ENCODE peak calls at places on chromosome 1, in six cellular contexts. S is AG04450, M is GM10248, H is dorsolateral prefrontal cortex, L is neural progenitor cell, B is choroid plexus epithelial cell. E is an unnamed sample.
A peak's percentile ranks its signal among the peaks of the same experiment; 100 is the strongest.

GRCh38 chr1:89553195-89553584 is 28.6 kb downstream of the LRRC8B start:
- DNase-seq in M (no peak), H (no peak), L (no peak), S (no peak), B (no peak), E (no peak)

GRCh38 chr1:159180516-159180915 is 9.1 kb downstream of the CADM3 start:
- DNase-seq in S (no peak), H (no peak), L (no peak), B (no peak), M (no peak), E (no peak)

GRCh38 chr1:159051436-159051835 is 25.1 kb downstream of the AIM2 start:
- DNase-seq in L (no peak), M (no peak), S (no peak), B (no peak), H (no peak), E (no peak)

GRCh38 chr1:161908264-161908663 is 115.4 kb downstream of the OLFML2B start:
- DNase-seq in M (no peak), L (no peak), B (no peak), S (no peak), H (no peak), E (no peak)

GRCh38 chr1:221543529-221544120 is 198.3 kb downstream of the DUSP10 start:
- DNase-seq in M (peak; percentile 27), B (peak; percentile 77), S (no peak), L (peak; percentile 23), H (no peak), E (no peak)

GRCh38 chr1:182752077-182752826 is 37.3 kb upstream of the NPL start:
- DNase-seq in M (no peak), L (no peak), S (peak; percentile 8), B (no peak), H (peak; percentile 61), E (no peak)

GRCh38 chr1:228268891-228269285 is 61.0 kb downstream of the OBSCN start:
- DNase-seq in H (no peak), M (no peak), L (no peak), B (no peak), S (no peak), E (no peak)

GRCh38 chr1:111140680-111140967 is 601 bp downstream of the CEPT1 start:
- DNase-seq in B (peak; percentile 44), S (no peak), M (no peak), H (no peak), L (peak; percentile 78), E (no peak)

GRCh38 chr1:223010552-223011229 is 132.4 kb downstream of the TLR5 start:
- DNase-seq in S (no peak), H (no peak), B (peak; percentile 71), M (no peak), L (peak; percentile 78), E (no peak)

GRCh38 chr1:54298284-54299033 is 98.5 kb downstream of the MRPL37 start:
- DNase-seq in H (no peak), L (no peak), M (no peak), B (peak; percentile 52), S (no peak), E (no peak)

GRCh38 chr1:47995306-47996050 is 1.7 kb downstream of the TRABD2B start:
- DNase-seq in L (no peak), S (no peak), B (no peak), H (no peak), M (no peak), E (no peak)

GRCh38 chr1:212179394-212180076 is 105.7 kb upstream of the PPP2R5A start:
- DNase-seq in S (peak; percentile 77), M (no peak), L (no peak), B (peak; percentile 91), H (no peak), E (no peak)

GRCh38 chr1:220994671-220995070 is 115.4 kb downstream of the HLX start:
- DNase-seq in L (no peak), S (no peak), B (no peak), M (no peak), H (no peak), E (no peak)

GRCh38 chr1:16241116-16241763 is 4.3 kb upstream of the CPLANE2 start:
- DNase-seq in M (no peak), L (no peak), B (no peak), H (no peak), S (no peak), E (no peak)

GRCh38 chr1:241457421-241457820 is 62.1 kb downstream of the FH start:
- DNase-seq in B (no peak), M (no peak), L (peak; percentile 8), H (no peak), S (no peak), E (no peak)

GRCh38 chr1:241459186-241459802 is 60.3 kb downstream of the FH start:
- DNase-seq in H (no peak), B (no peak), L (no peak), M (no peak), S (no peak), E (no peak)

GRCh38 chr1:241462371-241462770 is 57.2 kb downstream of the FH start:
- DNase-seq in L (no peak), S (no peak), B (peak; percentile 29), H (no peak), M (no peak), E (no peak)

GRCh38 chr1:241456743-241457142 is 62.8 kb downstream of the FH start:
- DNase-seq in H (no peak), M (no peak), L (no peak), S (no peak), B (no peak), E (no peak)

GRCh38 chr1:241460098-241460873 is 59.3 kb downstream of the FH start:
- DNase-seq in M (no peak), B (no peak), S (no peak), L (no peak), H (no peak), E (no peak)
- TF ChIP-seq CTCF in M (no peak), B (no peak), S (no peak), L (no peak), H (no peak), E (no peak)

GRCh38 chr1:52141513-52142219 is at the start of gene ZFYVE9:
- DNase-seq in B (peak; percentile 79), H (peak; percentile 37), L (peak; percentile 95), M (peak; percentile 85), S (no peak), E (peak; percentile 74)
- TF ChIP-seq CTCF in B (peak; percentile 50), H (peak; percentile 45), L (peak; percentile 69), M (peak; percentile 93), S (peak; percentile 54), E (peak; percentile 76)

GRCh38 chr1:203196371-203196770 is 9.9 kb upstream of the CHI3L1 start:
- DNase-seq in H (no peak), M (no peak), L (no peak), S (no peak), B (peak; percentile 23), E (no peak)
- TF ChIP-seq CTCF in H (no peak), M (no peak), L (peak; percentile 30), S (peak; percentile 35), B (peak; percentile 35), E (peak; percentile 18)

GRCh38 chr1:177873238-177873637 is 96.6 kb downstream of the SEC16B start:
- DNase-seq in B (peak; percentile 90), L (no peak), S (peak; percentile 77), M (no peak), H (no peak), E (no peak)
- TF ChIP-seq CTCF in B (no peak), L (no peak), S (no peak), M (no peak), H (no peak), E (no peak)